ENCODE peak calls at places on chromosomes 11 and 22, in four cellular contexts. One of them, this sample, is unnamed.

GRCh38 chr11:5923789-5924188 is 18.3 kb upstream of the OR56A3 start:
- DNase-seq in RWPE1: no peak
- DNase-seq in MM.1S: no peak
- DNase-seq in cardiac muscle cell: no peak
- DNase-seq in this sample: no peak

GRCh38 chr11:4496555-4497248 is 14.3 kb downstream of the OR52K1 start:
- DNase-seq in RWPE1: no peak
- DNase-seq in MM.1S: no peak
- DNase-seq in cardiac muscle cell: peak
- DNase-seq in this sample: no peak

GRCh38 chr11:35873721-35874120 is 70.1 kb upstream of the LDLRAD3 start:
- DNase-seq in RWPE1: no peak
- DNase-seq in MM.1S: no peak
- DNase-seq in cardiac muscle cell: no peak
- DNase-seq in this sample: no peak

GRCh38 chr22:47297261-47298016 is 535.0 kb downstream of the TBC1D22A start:
- DNase-seq in RWPE1: no peak
- DNase-seq in MM.1S: no peak
- DNase-seq in cardiac muscle cell: no peak
- DNase-seq in this sample: peak

GRCh38 chr11:66684635-66685034 is 6.9 kb upstream of the RBM4B start:
- DNase-seq in RWPE1: no peak
- DNase-seq in MM.1S: no peak
- DNase-seq in cardiac muscle cell: no peak
- DNase-seq in this sample: no peak

GRCh38 chr22:38203090-38203810 is 1.5 kb downstream of the MAFF start:
- DNase-seq in RWPE1: peak
- DNase-seq in MM.1S: peak
- DNase-seq in cardiac muscle cell: peak
- DNase-seq in this sample: peak

GRCh38 chr11:72391638-72392423 is 42.5 kb downstream of the CLPB start:
- DNase-seq in RWPE1: no peak
- DNase-seq in MM.1S: no peak
- DNase-seq in cardiac muscle cell: no peak
- DNase-seq in this sample: no peak

GRCh38 chr22:44884968-44885805 is 124.6 kb downstream of the PHF21B start:
- DNase-seq in RWPE1: peak
- DNase-seq in MM.1S: no peak
- DNase-seq in cardiac muscle cell: no peak
- DNase-seq in this sample: no peak

GRCh38 chr11:119346605-119347004 is at the start of gene MFRP:
- DNase-seq in RWPE1: no peak
- DNase-seq in MM.1S: no peak
- DNase-seq in cardiac muscle cell: no peak
- DNase-seq in this sample: no peak

GRCh38 chr11:65432686-65433582 is 10.3 kb downstream of the NEAT1 start:
- DNase-seq in RWPE1: no peak
- DNase-seq in MM.1S: peak
- DNase-seq in cardiac muscle cell: peak
- DNase-seq in this sample: no peak

GRCh38 chr11:45407226-45407625 is 121.1 kb upstream of the SYT13 start:
- DNase-seq in RWPE1: no peak
- DNase-seq in MM.1S: no peak
- DNase-seq in cardiac muscle cell: no peak
- DNase-seq in this sample: no peak

GRCh38 chr11:57290288-57290687 is 34.5 kb downstream of the TNKS1BP1 start:
- DNase-seq in RWPE1: no peak
- DNase-seq in MM.1S: no peak
- DNase-seq in cardiac muscle cell: peak
- DNase-seq in this sample: no peak

GRCh38 chr11:39741066-39741465 is 1718.4 kb downstream of the LRRC4C start:
- DNase-seq in RWPE1: peak
- DNase-seq in MM.1S: no peak
- DNase-seq in cardiac muscle cell: no peak
- DNase-seq in this sample: no peak

GRCh38 chr11:130609121-130610035 is 160.9 kb downstream of the ADAMTS15 start:
- DNase-seq in RWPE1: peak
- DNase-seq in MM.1S: no peak
- DNase-seq in cardiac muscle cell: peak
- DNase-seq in this sample: peak

GRCh38 chr11:3165152-3165705 is at the start of gene OSBPL5:
- DNase-seq in RWPE1: peak
- DNase-seq in MM.1S: peak
- DNase-seq in cardiac muscle cell: peak
- DNase-seq in this sample: peak

GRCh38 chr22:27747396-27748256 is 53.9 kb downstream of the MN1 start:
- DNase-seq in RWPE1: no peak
- DNase-seq in MM.1S: no peak
- DNase-seq in cardiac muscle cell: peak
- DNase-seq in this sample: no peak

GRCh38 chr11:35641206-35641885 is 21.2 kb upstream of the TRIM44 start:
- DNase-seq in RWPE1: no peak
- DNase-seq in MM.1S: no peak
- DNase-seq in cardiac muscle cell: peak
- DNase-seq in this sample: no peak

GRCh38 chr11:58900479-58901420 is 38.5 kb upstream of the GLYATL1 start:
- DNase-seq in RWPE1: peak
- DNase-seq in MM.1S: peak
- DNase-seq in cardiac muscle cell: peak
- DNase-seq in this sample: peak

GRCh38 chr11:6650980-6651379 is 4.6 kb downstream of the DCHS1 start:
- DNase-seq in RWPE1: no peak
- DNase-seq in MM.1S: no peak
- DNase-seq in cardiac muscle cell: peak
- DNase-seq in this sample: no peak

GRCh38 chr22:37741312-37741795 is 44.5 kb downstream of the TRIOBP start:
- DNase-seq in RWPE1: peak
- DNase-seq in MM.1S: no peak
- DNase-seq in cardiac muscle cell: peak
- DNase-seq in this sample: peak

DNA sequence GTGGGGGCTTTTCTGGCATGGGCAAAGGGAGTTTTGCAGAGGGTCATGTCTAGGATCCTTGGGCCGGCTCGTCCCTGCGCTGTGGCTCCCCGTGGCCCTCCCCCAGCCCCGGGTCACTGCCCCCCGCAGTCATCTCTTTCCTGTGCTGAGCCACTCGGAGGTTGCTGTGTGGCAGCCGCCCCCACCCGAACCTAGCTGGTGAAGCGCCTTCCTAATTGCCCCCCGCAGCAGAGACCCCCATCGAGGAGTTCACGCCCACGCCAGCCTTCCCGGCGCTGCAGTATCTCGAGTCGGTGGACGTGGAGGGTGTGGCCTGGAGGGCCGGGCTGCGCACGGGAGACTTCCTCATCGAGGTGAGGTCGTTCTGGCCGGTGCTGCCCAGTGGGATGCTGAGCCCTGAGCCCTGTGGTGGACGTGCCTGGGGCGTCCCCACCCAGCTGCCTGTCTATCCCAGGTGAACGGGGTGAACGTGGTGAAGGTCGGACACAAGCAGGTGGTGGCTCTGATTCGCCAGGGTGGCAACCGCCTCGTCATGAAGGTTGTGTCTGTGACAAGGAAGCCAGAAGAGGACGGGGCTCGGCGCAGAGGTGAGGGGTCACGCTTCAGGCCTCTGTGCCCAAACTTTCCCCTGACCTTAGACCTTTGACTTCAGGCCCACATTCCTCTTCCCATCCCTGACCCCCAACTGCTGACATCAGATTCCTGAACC is 32.0 kb downstream of the SHANK3 start:
- DNase-seq in RWPE1: no peak
- DNase-seq in MM.1S: no peak
- DNase-seq in cardiac muscle cell: no peak
- DNase-seq in this sample: no peak
- H3K27ac ChIP-seq in RWPE1: no peak
- H3K27ac ChIP-seq in MM.1S: no peak
- H3K27ac ChIP-seq in cardiac muscle cell: no peak
- H3K27ac ChIP-seq in this sample: no peak

DNA sequence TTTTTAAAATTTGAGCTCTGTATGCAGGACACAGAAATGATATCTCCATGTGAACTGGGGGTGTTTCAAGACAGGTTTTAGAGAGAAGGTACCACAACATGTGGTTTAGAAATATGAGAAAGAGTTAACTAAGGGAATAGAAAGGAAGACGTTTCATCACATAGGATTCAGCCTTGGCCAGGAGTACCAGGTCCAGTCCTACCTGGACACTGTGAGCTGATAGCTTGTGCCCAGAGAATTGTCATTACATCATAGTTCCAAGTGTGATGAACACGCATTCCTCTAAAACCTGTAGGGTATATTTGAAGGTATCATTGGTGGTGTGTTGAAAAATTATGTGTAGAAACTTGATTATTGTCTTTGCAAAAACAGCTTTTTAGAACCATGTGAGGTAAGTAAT is 1.8 kb downstream of the SLC22A9 start:
- DNase-seq in RWPE1: no peak
- DNase-seq in MM.1S: no peak
- DNase-seq in cardiac muscle cell: no peak
- DNase-seq in this sample: no peak
- TF ChIP-seq CTCF in RWPE1: no peak
- TF ChIP-seq CTCF in MM.1S: no peak
- TF ChIP-seq CTCF in cardiac muscle cell: no peak
- TF ChIP-seq CTCF in this sample: no peak

DNA sequence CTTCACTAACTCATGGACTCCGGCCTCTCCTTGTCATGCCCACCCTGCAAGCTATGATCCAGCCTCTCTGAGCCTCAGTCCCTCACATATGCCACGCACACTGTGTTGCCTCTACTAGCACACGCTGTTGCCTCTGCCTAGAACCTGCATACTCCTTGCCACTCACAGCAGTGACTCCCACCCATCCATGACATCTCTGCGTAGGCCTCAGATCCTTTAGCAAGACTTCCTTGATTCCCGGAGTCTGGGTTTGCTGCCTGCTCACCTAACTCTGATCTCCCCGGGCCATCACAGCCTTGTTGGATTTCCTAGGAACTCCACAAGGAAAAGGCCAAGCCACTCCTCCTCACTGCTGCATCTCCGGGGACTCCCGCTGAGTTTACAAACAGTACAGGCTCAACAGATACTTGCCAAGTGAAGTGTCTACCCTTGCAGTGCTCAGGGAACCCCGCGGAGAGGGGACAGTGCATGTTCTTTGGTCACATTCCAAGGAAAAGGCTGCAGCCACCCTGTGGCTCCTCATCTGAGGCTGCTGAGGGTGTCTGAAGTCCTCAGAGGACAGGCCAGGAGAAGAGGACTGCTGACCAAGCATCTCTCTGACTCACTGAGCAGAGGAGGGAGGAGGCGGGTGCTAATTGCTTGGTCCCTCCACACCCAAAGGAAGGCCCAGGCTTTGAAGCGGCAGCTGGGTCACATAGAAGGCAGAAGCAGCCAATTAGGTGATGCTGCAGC is 42.4 kb upstream of the NAV2 start:
- DNase-seq in RWPE1: no peak
- DNase-seq in MM.1S: no peak
- DNase-seq in cardiac muscle cell: no peak
- DNase-seq in this sample: no peak
- H3K27ac ChIP-seq in RWPE1: peak
- H3K27ac ChIP-seq in MM.1S: no peak
- H3K27ac ChIP-seq in cardiac muscle cell: no peak
- H3K27ac ChIP-seq in this sample: no peak

DNA sequence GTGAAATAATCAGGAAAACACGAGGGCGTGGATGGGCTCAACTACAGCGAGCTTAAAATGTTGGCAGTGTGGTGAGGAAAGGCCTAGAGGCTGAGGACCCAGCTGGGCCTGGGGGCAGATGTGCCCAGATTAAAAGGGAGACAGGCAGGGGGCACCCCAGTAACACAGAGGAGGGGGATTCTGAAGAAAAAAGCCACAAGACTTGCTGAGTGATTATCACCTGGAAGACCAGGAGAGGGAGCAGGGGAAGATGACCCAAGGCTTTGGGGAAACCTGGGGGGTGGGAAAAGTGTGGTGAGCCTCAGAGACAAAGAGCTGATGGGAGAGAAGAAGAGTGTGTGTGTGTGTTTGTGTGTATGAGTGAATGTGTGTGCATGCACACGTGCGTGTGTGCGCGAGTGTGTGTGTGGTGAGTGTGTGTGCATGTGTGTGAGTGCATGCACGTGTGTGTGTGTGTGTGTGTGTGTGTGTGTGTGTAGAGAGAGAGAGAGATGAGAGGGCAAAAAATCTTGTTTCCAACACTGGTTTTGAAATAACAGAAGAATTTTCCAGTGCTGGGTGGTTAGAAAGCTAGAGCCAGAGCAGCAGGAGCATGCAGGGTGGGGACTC is 500.5 kb downstream of the BUD13 start:
- DNase-seq in RWPE1: no peak
- DNase-seq in MM.1S: no peak
- DNase-seq in cardiac muscle cell: no peak
- DNase-seq in this sample: no peak
- TF ChIP-seq CTCF in RWPE1: no peak
- TF ChIP-seq CTCF in MM.1S: no peak
- TF ChIP-seq CTCF in cardiac muscle cell: no peak
- TF ChIP-seq CTCF in this sample: no peak

GRCh38 chr11:46600162-46600561 is 6.3 kb upstream of the AMBRA1 start:
- DNase-seq in RWPE1: no peak
- DNase-seq in MM.1S: no peak
- DNase-seq in cardiac muscle cell: peak
- DNase-seq in this sample: no peak
- H3K27ac ChIP-seq in RWPE1: no peak
- H3K27ac ChIP-seq in MM.1S: no peak
- H3K27ac ChIP-seq in cardiac muscle cell: no peak
- H3K27ac ChIP-seq in this sample: no peak

This sample was measured in testis.